ENCODE peak calls at places on chromosome 1, in five cellular contexts. E is HCT116, Q is AG04449, G is neural progenitor cell, U is BJ. O is an unnamed sample.

GRCh38 chr1:25503551-25504426 is 39.6 kb upstream of the LDLRAP1 start:
- DNase-seq in U (no peak), E (peak), Q (no peak), G (peak), O (no peak)

GRCh38 chr1:109977657-109978378 is 6.7 kb upstream of the AHCYL1 start:
- DNase-seq in G (no peak), Q (no peak), E (no peak), U (no peak), O (no peak)

GRCh38 chr1:208161656-208162375 is 82.4 kb downstream of the PLXNA2 start:
- DNase-seq in U (no peak), G (no peak), Q (no peak), E (no peak), O (no peak)

GRCh38 chr1:41381691-41382530 is 20.7 kb downstream of the FOXO6 start:
- DNase-seq in E (peak), U (no peak), Q (no peak), G (peak), O (no peak)

GRCh38 chr1:8343464-8344001 is 25.6 kb downstream of the SLC45A1 start:
- DNase-seq in G (no peak), Q (peak), U (peak), E (peak), O (no peak)

GRCh38 chr1:117653732-117654484 is 48.1 kb downstream of the TENT5C start:
- DNase-seq in U (no peak), G (no peak), Q (no peak), E (no peak), O (no peak)

GRCh38 chr1:5765997-5766913 is 226.0 kb downstream of the NPHP4 start:
- DNase-seq in E (no peak), U (no peak), Q (no peak), G (no peak), O (no peak)

GRCh38 chr1:18931731-18932130 is 24.7 kb downstream of the IFFO2 start:
- DNase-seq in Q (no peak), E (no peak), U (no peak), G (no peak), O (no peak)

GRCh38 chr1:183995322-183996035 is 42.0 kb downstream of the COLGALT2 start:
- DNase-seq in Q (no peak), E (no peak), G (peak), U (no peak), O (no peak)

GRCh38 chr1:210234254-210234747 is 1.7 kb downstream of the SERTAD4 start:
- DNase-seq in Q (no peak), G (no peak), E (no peak), U (no peak), O (no peak)

GRCh38 chr1:15959847-15960446 is 16.0 kb downstream of the ZBTB17 start:
- DNase-seq in U (no peak), E (no peak), Q (no peak), G (no peak), O (no peak)

GRCh38 chr1:31183927-31184554 is 55.6 kb downstream of the NKAIN1 start:
- DNase-seq in U (no peak), G (peak), Q (no peak), E (peak), O (no peak)

GRCh38 chr1:183227963-183228649 is 42.0 kb downstream of the LAMC2 start:
- DNase-seq in U (no peak), G (peak), Q (no peak), E (peak), O (no peak)

GRCh38 chr1:197314672-197315071 is 46.6 kb downstream of the CRB1 start:
- DNase-seq in U (no peak), E (no peak), Q (no peak), G (no peak), O (no peak)

GRCh38 chr1:7888248-7889010 is 35.6 kb upstream of the UTS2 start:
- DNase-seq in G (no peak), U (no peak), Q (no peak), E (no peak), O (no peak)

GRCh38 chr1:177863776-177864175 is 106.1 kb downstream of the SEC16B start:
- DNase-seq in E (no peak), U (no peak), G (no peak), Q (no peak), O (no peak)

GRCh38 chr1:224333939-224334701 is 4.1 kb upstream of the NVL start:
- DNase-seq in U (no peak), Q (no peak), E (no peak), G (no peak), O (no peak)

GRCh38 chr1:29800522-29800956 is 564.2 kb downstream of the PTPRU start:
- DNase-seq in G (no peak), U (no peak), Q (no peak), E (peak), O (no peak)

GRCh38 chr1:30375156-30375555 is 348.2 kb downstream of the MATN1 start:
- DNase-seq in Q (no peak), U (no peak), G (no peak), E (no peak), O (no peak)

DNA sequence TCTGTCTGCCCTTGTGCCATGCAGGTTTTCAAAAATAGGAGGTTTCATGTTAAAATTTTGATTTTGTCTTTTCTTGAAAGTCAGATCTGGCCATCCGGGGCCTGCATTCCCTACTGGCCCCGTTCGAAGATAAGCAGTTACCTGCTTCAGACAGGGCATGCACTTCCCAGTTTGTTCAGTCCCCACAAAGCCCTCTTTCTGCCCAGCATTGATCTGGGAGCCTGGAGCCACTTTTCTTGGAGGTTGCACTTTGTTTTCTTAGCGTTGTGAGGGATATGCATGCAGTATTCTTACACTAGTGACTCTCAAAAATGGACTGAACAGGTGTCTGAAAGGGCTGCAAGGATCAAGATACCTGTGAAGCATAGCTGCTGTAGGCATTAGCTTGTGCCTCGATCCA is 11.5 kb downstream of the MOV10 start:
- DNase-seq in U (no peak), Q (no peak), G (no peak), E (no peak), O (no peak)
- TF ChIP-seq CTCF in U (no peak), Q (no peak), G (no peak), E (no peak), O (no peak)

DNA sequence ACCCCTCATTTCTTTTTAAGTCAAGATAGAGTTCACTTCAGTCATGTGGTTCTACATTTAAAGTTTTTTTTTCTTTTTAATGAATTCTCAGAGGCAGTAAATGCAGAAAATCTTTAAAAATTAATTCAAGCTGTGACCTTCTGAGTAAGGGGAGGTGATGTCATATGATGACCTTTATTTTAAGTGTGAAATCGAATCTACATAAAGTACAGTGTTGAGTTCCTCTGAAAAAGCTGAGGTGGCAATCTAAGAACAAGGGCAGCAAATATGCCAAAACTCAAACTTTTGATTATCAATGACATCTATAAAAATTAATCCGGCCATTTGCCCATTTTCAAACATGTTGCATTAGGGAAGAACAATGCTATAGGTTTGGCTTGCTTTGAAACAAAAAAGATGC is 173.5 kb downstream of the CDC7 start:
- DNase-seq in G (no peak), E (no peak), U (no peak), Q (no peak), O (no peak)
- TF ChIP-seq CTCF in G (no peak), E (no peak), U (no peak), Q (no peak), O (no peak)

GRCh38 chr1:35112668-35113067 is 33.5 kb downstream of the ZMYM1 start:
- DNase-seq in E (no peak), Q (no peak), G (no peak), U (no peak), O (no peak)
- TF ChIP-seq CTCF in E (peak), Q (no peak), G (peak), U (no peak), O (no peak)

DNA sequence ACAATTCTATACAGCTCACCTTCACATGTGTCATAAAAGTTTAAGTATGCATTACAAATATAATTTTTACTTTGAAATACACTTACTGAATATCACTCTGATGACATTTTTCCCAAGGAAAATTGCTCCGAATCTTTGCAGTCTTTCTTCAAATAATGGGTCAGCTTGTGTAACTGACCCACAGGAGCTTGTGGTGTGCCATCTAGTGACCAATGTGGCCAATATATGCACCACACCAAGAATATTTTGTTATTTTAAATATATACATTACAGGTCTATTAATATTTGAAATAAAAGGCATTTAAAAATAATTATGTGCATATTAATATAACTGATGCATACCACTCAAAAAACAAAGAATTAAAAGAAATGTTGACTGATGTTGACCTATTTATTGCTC is 271.4 kb downstream of the TBX15 start:
- DNase-seq in Q (no peak), G (peak), U (no peak), E (no peak), O (no peak)
- TF ChIP-seq CTCF in Q (no peak), G (peak), U (peak), E (no peak), O (no peak)

GRCh38 chr1:228736844-228737415 is 1.7 kb downstream of the RHOU start:
- DNase-seq in G (peak), U (no peak), Q (no peak), E (no peak), O (no peak)

GRCh38 chr1:228733576-228733975 is 1.7 kb upstream of the RHOU start:
- DNase-seq in Q (no peak), G (no peak), E (no peak), U (no peak), O (no peak)

GRCh38 chr1:228737613-228738012 is 2.3 kb downstream of the RHOU start:
- DNase-seq in U (no peak), Q (no peak), E (no peak), G (no peak), O (no peak)

GRCh38 chr1:228735871-228736586 is 750 bp downstream of the RHOU start:
- DNase-seq in Q (no peak), E (peak), G (peak), U (no peak), O (no peak)

DNA sequence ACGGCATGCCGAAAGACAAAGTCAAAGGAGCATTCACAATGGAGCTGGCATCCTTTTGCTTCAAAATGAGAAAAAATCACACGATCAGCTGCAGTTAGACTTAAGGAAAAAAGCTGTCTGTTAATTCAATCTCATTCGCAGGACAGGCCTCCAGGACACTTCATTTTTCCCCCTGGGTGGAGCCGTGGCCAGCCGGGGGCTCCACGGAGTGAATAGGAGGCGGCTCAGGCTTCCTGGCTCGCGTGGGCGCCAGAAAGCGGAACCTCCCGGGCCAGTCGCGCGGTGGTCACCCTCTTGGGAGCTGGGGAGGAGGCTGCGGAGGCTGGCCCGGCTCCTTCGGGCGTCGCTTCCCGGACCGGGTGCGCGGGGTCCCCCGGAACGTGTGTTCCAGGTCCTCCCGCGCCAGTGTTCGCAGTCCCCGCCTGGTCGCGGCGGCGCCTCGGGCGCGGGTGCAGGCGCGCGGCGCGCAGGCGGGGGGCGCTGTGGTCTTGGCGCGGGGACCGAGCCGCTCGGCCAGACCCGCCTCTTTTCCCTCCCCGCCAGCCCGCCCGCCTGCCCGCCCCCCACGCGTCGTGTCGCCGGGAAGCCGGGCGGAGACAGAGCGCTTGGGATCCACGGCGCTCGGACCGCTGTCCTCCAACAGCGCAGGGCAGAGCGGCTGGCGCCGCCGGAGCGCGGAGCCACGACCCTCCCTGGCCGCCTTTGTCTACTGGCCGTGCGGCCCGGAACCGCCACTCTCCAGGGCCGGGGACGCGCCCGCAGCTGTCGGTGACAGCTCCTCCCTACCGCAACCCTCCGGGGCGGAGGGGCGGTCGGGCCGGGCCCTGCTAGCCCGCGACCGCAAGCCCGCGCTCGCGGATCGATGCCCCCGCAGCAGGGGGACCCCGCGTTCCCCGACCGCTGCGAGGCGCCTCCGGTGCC is at the start of gene RHOU:
- DNase-seq in G (peak), Q (no peak), U (no peak), E (peak), O (peak)
- TF ChIP-seq CTCF in G (peak), Q (peak), U (peak), E (peak), O (peak)

DNA sequence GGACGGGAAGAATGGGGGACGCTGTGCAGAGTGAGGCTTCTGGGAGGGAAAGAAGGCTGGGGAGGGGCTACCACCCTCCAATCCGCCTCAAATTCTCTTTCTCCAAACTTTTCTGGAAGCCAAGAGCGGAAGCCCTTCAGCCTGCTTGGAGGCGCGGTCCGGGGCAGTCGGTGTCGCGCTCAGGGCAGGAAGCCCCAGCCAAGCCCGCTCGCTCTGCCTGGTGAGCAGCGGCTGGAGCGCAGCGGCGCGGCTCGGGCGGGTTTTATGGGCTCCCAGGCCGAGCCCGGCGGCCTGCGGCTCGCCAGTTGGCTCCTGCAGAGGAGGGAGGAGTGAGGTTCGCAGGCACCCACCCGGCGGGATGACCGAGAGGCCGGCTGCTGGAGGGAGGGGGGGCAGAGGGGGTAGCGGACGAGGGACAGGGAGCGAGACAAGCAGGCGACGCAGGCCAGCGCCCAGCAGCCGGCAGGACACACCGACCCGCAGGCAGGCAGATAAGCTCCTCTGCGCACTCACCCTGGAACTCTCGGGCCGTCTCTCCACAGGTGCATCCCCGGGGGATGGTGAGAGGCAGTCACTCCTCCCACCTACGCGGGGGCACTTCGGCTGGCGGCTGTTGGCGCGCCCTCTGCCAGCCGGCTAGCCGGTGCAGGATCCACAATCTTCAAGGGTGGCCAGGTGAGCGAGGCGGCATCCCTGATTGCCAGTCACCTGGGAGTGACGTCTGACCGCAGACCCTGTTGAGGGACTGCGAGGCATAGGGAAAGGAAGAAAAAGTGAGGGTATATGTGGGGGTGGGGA is at the start of gene AVPR1B:
- DNase-seq in G (peak), U (no peak), E (no peak), Q (no peak), O (no peak)
- TF ChIP-seq CTCF in G (peak), U (peak), E (no peak), Q (no peak), O (no peak)

GRCh38 chr1:205066221-205066818 is 17.9 kb downstream of the TMEM81 start:
- DNase-seq in G (peak), Q (no peak), U (no peak), E (peak), O (no peak)
- TF ChIP-seq CTCF in G (peak), Q (no peak), U (peak), E (peak), O (no peak)